ENCODE peak calls at places on chromosomes 13 and 19, in five cellular contexts. F, Z, B, Y and E are unnamed samples.

GRCh38 chr13:52353116-52353718 is 52.8 kb downstream of the THSD1 start:
- DNase-seq in F (no peak), Z (no peak), B (no peak), Y (no peak), E (no peak)

GRCh38 chr13:76993021-76993420 is 1.1 kb downstream of the CLN5 start:
- DNase-seq in F (no peak), Z (no peak), B (no peak), Y (no peak), E (no peak)

GRCh38 chr13:23794267-23795161 is 94.7 kb downstream of the MIPEP start:
- DNase-seq in F (no peak), Z (no peak), B (no peak), Y (no peak), E (peak)

GRCh38 chr13:107365466-107366215 is 797.7 kb upstream of the ARGLU1 start:
- DNase-seq in F (no peak), Z (no peak), B (no peak), Y (no peak), E (no peak)

GRCh38 chr13:31246918-31247317 is 47.1 kb downstream of the B3GLCT start:
- DNase-seq in F (no peak), Z (no peak), B (no peak), Y (no peak), E (no peak)

GRCh38 chr13:74710006-74710405 is 575.8 kb upstream of the KLF12 start:
- DNase-seq in F (no peak), Z (no peak), B (no peak), Y (no peak), E (no peak)

GRCh38 chr19:7914598-7915045 is at the start of gene TGFBR3L:
- DNase-seq in F (no peak), Z (no peak), B (peak), Y (no peak), E (no peak)

GRCh38 chr13:51704399-51705306 is 99.3 kb downstream of the DHRS12 start:
- DNase-seq in F (no peak), Z (no peak), B (no peak), Y (no peak), E (no peak)

GRCh38 chr19:39409886-39410619 is 2.4 kb upstream of the PLEKHG2 start:
- DNase-seq in F (peak), Z (no peak), B (no peak), Y (no peak), E (peak)

GRCh38 chr13:25135896-25136295 is 36.2 kb downstream of the AMER2 start:
- DNase-seq in F (no peak), Z (no peak), B (no peak), Y (no peak), E (no peak)

GRCh38 chr19:10227215-10227971 is 3.7 kb downstream of the S1PR2 start:
- DNase-seq in F (peak), Z (no peak), B (no peak), Y (peak), E (no peak)

GRCh38 chr19:36528921-36529518 is 949 bp upstream of the ZNF260 start:
- DNase-seq in F (no peak), Z (no peak), B (no peak), Y (no peak), E (peak)

GRCh38 chr19:18366027-18366435 is 19.9 kb upstream of the GDF15 start:
- DNase-seq in F (no peak), Z (no peak), B (no peak), Y (no peak), E (peak)

GRCh38 chr13:30731658-30732390 is 3.5 kb upstream of the ALOX5AP start:
- DNase-seq in F (no peak), Z (no peak), B (no peak), Y (no peak), E (peak)

GRCh38 chr19:3904233-3904632 is 23.7 kb downstream of the ATCAY start:
- DNase-seq in F (no peak), Z (no peak), B (no peak), Y (no peak), E (no peak)

GRCh38 chr13:53158201-53158600 is 129.6 kb downstream of the OLFM4 start:
- DNase-seq in F (no peak), Z (no peak), B (no peak), Y (no peak), E (no peak)

GRCh38 chr19:2341247-2341705 is 12.8 kb downstream of the SPPL2B start:
- DNase-seq in F (no peak), Z (no peak), B (no peak), Y (no peak), E (no peak)

GRCh38 chr19:28469544-28469943 is 743.4 kb downstream of the UQCRFS1 start:
- DNase-seq in F (no peak), Z (no peak), B (no peak), Y (no peak), E (no peak)

GRCh38 chr19:22807061-22807835 is 23.3 kb upstream of the ZNF99 start:
- DNase-seq in F (no peak), Z (no peak), B (no peak), Y (no peak), E (no peak)

GRCh38 chr19:8161135-8161646 is 11.8 kb upstream of the FBN3 start:
- DNase-seq in F (no peak), Z (peak), B (no peak), Y (no peak), E (peak)

GRCh38 chr19:7729831-7730285 is 2.1 kb downstream of the CLEC4G start:
- DNase-seq in F (no peak), Z (no peak), B (no peak), Y (no peak), E (no peak)

GRCh38 chr19:12647047-12647446 is 19.5 kb downstream of the MAN2B1 start:
- DNase-seq in F (no peak), Z (peak), B (no peak), Y (no peak), E (peak)

GRCh38 chr19:55481148-55482127 is 3.5 kb upstream of the NAT14 start:
- DNase-seq in F (no peak), Z (no peak), B (no peak), Y (no peak), E (no peak)

GRCh38 chr13:104043184-104043583 is 977.0 kb upstream of the SLC10A2 start:
- DNase-seq in F (no peak), Z (no peak), B (no peak), Y (no peak), E (no peak)

GRCh38 chr19:18946918-18947317 is 5.9 kb upstream of the HOMER3 start:
- DNase-seq in F (no peak), Z (no peak), B (no peak), Y (no peak), E (no peak)

GRCh38 chr13:98752111-98752941 is at the start of gene SLC15A1:
- DNase-seq in F (no peak), Z (peak), B (no peak), Y (peak), E (peak)

GRCh38 chr19:33032218-33032781 is 32.4 kb downstream of the RHPN2 start:
- DNase-seq in F (no peak), Z (peak), B (no peak), Y (no peak), E (no peak)

GRCh38 chr13:28094311-28094710 is 6.1 kb downstream of the FLT3 start:
- DNase-seq in F (no peak), Z (no peak), B (no peak), Y (no peak), E (no peak)

GRCh38 chr19:29804493-29804892 is 7.3 kb upstream of the CCNE1 start:
- DNase-seq in F (no peak), Z (no peak), B (no peak), Y (no peak), E (no peak)

GRCh38 chr19:7895565-7895964 is 7.3 kb downstream of the LRRC8E start:
- DNase-seq in F (no peak), Z (no peak), B (no peak), Y (no peak), E (no peak)